ENCODE peak calls at places on chromosomes 1 and 21, in four cellular contexts. P is PC-3, K is sigmoid colon, W is aorta. J is an unnamed sample.

GRCh38 chr1:93999806-94000205 is 90.6 kb upstream of the GCLM start:
- DNase-seq in P (no peak), K (no peak), W (no peak), J (no peak)

GRCh38 chr1:37602750-37603694 is 7.3 kb upstream of the GNL2 start:
- DNase-seq in P (peak; percentile 52), K (no peak), W (no peak), J (peak; percentile 11)

GRCh38 chr1:16076003-16076870 is 2.8 kb upstream of the FAM131C start:
- DNase-seq in P (peak; percentile 96), K (peak; percentile 82), W (peak; percentile 66), J (no peak)

GRCh38 chr1:89523597-89524368 is 846 bp upstream of the LRRC8B start:
- DNase-seq in P (peak; percentile 40), K (no peak), W (no peak), J (peak; percentile 27)

GRCh38 chr1:190259424-190259823 is 218.2 kb downstream of the BRINP3 start:
- DNase-seq in P (no peak), K (no peak), W (no peak), J (no peak)

GRCh38 chr1:23558872-23559135 is 497 bp downstream of the ID3 start:
- DNase-seq in P (no peak), K (no peak), W (no peak), J (no peak)

GRCh38 chr1:9589144-9589718 is 520 bp downstream of the TMEM201 start:
- DNase-seq in P (no peak), K (no peak), W (peak; percentile 64), J (no peak)

GRCh38 chr1:39898648-39899603 is 2.8 kb downstream of the MYCL start:
- DNase-seq in P (peak; percentile 47), K (no peak), W (no peak), J (no peak)

GRCh38 chr1:53044926-53045325 is 17.1 kb upstream of the PODN start:
- DNase-seq in P (no peak), K (no peak), W (no peak), J (no peak)

GRCh38 chr1:154483941-154484803 is 17.8 kb upstream of the TDRD10 start:
- DNase-seq in P (peak; percentile 61), K (no peak), W (no peak), J (no peak)

GRCh38 chr1:226436855-226437491 is 29.1 kb upstream of the PARP1 start:
- DNase-seq in P (no peak), K (no peak), W (no peak), J (no peak)

GRCh38 chr1:206079130-206079529 is 26.2 kb downstream of the RHEX start:
- DNase-seq in P (no peak), K (no peak), W (no peak), J (no peak)

GRCh38 chr1:247913786-247914185 is 6.3 kb upstream of the OR2T8 start:
- DNase-seq in P (no peak), K (no peak), W (no peak), J (no peak)
- H3K9me3 ChIP-seq in P (no peaks in the 10 kb centered on the region), K (no peaks in the 10 kb centered on the region), W (peaks cover 2% of the 10 kb centered on the region), J (no peaks in the 10 kb centered on the region)

GRCh38 chr1:151001592-151001991 is 5.1 kb downstream of the MINDY1 start:
- DNase-seq in P (peak; percentile 37), K (no peak), W (no peak), J (no peak)
- H3K4me1 ChIP-seq in P (peaks cover 32% of the 10 kb centered on the region), K (peaks cover 33% of the 10 kb centered on the region), W (no peaks in the 10 kb centered on the region), J (peaks cover 2% of the 10 kb centered on the region)

DNA sequence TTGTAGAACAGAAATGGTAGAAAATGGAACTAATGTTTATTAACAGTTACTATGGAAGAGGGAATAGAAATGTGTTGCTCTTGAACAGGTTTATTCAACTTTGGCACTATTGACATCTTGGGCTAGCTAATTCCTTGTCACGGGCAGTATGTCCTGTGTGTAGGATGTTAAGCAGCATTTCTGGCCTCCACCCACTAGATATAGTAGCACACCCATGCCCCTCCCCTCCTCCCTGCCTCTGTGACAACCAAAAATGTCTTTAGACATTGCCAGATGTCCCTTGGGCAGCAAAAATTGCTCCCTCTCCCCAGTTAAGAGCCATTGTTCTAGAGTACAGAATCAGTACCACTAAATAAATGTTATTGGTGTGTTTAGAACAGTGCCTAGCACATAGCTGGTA is 91.4 kb upstream of the TPTE start:
- DNase-seq in P (no peak), K (no peak), W (no peak), J (no peak)
- H3K9me3 ChIP-seq in P (peaks cover 39% of the 10 kb centered on the region), K (peaks cover 45% of the 10 kb centered on the region), W (no peaks in the 10 kb centered on the region), J (peaks cover 38% of the 10 kb centered on the region)

DNA sequence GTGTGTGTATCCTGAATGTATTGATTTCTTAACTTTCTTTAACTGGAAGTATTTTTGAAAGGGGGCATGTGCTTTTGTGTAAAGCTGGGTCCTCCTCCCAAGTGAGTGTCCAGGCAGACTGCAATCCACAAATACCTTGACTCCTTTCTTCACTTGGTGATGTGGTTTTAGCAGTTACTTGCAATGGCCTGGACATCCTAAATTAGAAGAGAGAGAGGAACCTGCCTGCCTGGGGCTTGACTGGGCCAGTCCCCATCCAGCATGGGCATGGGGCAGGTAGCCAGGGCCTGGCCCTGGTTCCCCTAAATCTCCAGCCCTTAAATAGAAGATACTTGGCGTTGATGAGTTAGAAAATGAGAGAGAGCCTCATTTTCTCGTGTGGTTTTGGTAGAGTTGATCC is 159.7 kb downstream of the PGBD5 start:
- DNase-seq in P (no peak), K (no peak), W (no peak), J (no peak)
- H3K4me1 ChIP-seq in P (peaks cover 4% of the 10 kb centered on the region), K (peaks cover 11% of the 10 kb centered on the region), W (no peaks in the 10 kb centered on the region), J (no peaks in the 10 kb centered on the region)

GRCh38 chr1:2921970-2922686 is 99.1 kb upstream of the ACTRT2 start:
- DNase-seq in P (peak; percentile 43), K (no peak), W (no peak), J (no peak)
- H3K9me3 ChIP-seq in P (no peaks in the 10 kb centered on the region), K (no peaks in the 10 kb centered on the region), W (no peaks in the 10 kb centered on the region), J (peaks cover 41% of the 10 kb centered on the region)